ENCODE peak calls at places on chromosomes 2 and 18, in nine cellular contexts. X, J, E, D, L, T, G, W and C are unnamed samples.

GRCh38 chr2:128291161-128291843 is 27.4 kb downstream of the HS6ST1 start:
- DNase-seq in D (no peak), X (no peak), L (no peak), W (no peak), T (no peak), G (no peak), J (no peak), E (no peak), C (no peak)

GRCh38 chr18:45255142-45255890 is 360.0 kb upstream of the SLC14A2 start:
- DNase-seq in W (no peak), X (no peak), E (no peak), D (no peak), T (no peak), L (no peak), J (no peak), G (no peak), C (no peak)

GRCh38 chr2:47112665-47113435 is 42.3 kb downstream of the STPG4 start:
- DNase-seq in W (no peak), G (no peak), J (no peak), T (no peak), X (no peak), E (no peak), D (no peak), L (no peak), C (no peak)

GRCh38 chr18:57921708-57922107 is 118.6 kb upstream of the ATP8B1 start:
- DNase-seq in W (no peak), D (no peak), X (no peak), T (no peak), E (no peak), L (no peak), J (no peak), G (no peak), C (no peak)

GRCh38 chr2:203893386-203893785 is 25.8 kb downstream of the CTLA4 start:
- DNase-seq in G (no peak), J (peak; percentile 88), D (peak; percentile 40), L (no peak), E (no peak), T (no peak), X (no peak), W (no peak), C (no peak)

GRCh38 chr2:120669121-120669952 is 66.3 kb upstream of the GLI2 start:
- DNase-seq in X (peak; percentile 74), E (no peak), L (peak; percentile 81), J (no peak), D (peak; percentile 27), W (no peak), G (no peak), T (no peak), C (no peak)

GRCh38 chr18:42425025-42425424 is 470.0 kb downstream of the PIK3C3 start:
- DNase-seq in D (no peak), G (no peak), T (no peak), W (no peak), J (no peak), E (no peak), L (no peak), X (no peak), C (no peak)

GRCh38 chr2:168174761-168175160 is 72.6 kb downstream of the STK39 start:
- DNase-seq in X (no peak), T (no peak), E (no peak), D (no peak), J (no peak), G (no peak), W (no peak), L (no peak), C (no peak)

GRCh38 chr2:226207671-226208070 is 591.9 kb downstream of the IRS1 start:
- DNase-seq in E (no peak), X (no peak), T (no peak), D (no peak), G (no peak), L (peak; percentile 38), J (no peak), W (no peak), C (no peak)